ENCODE peak calls at places on chromosomes 5 and 9, in four cellular contexts. S is HL-60, N is K562, P is GM12878. G is an unnamed sample.
A peak's percentile ranks its signal among the peaks of the same experiment; 100 is the strongest.

GRCh38 chr5:151023047-151023615 is 2.7 kb downstream of the GPX3 start:
- DNase-seq in S (no peak), N (peak; percentile 82), P (no peak), G (no peak)

GRCh38 chr9:95116002-95116819 is 201.3 kb downstream of the FANCC start:
- DNase-seq in S (no peak), N (peak; percentile 24), P (no peak), G (no peak)

GRCh38 chr5:120886351-120886860 is 422.3 kb downstream of the PRR16 start:
- DNase-seq in S (no peak), N (no peak), P (no peak), G (no peak)

GRCh38 chr5:160133071-160133917 is 14.0 kb upstream of the PWWP2A start:
- DNase-seq in S (no peak), N (no peak), P (no peak), G (no peak)

GRCh38 chr5:93070938-93071337 is 510.1 kb downstream of the NR2F1-AS1 start:
- DNase-seq in S (no peak), N (no peak), P (no peak), G (no peak)

GRCh38 chr9:27572036-27572435 is 1.2 kb downstream of the C9orf72 start:
- DNase-seq in S (no peak), N (no peak), P (no peak), G (no peak)

GRCh38 chr5:169785731-169786130 is 148.7 kb downstream of the DOCK2 start:
- DNase-seq in S (no peak), N (no peak), P (no peak), G (no peak)

GRCh38 chr5:33601881-33602280 is 161.1 kb downstream of the TARS1 start:
- DNase-seq in S (no peak), N (no peak), P (no peak), G (no peak)

GRCh38 chr5:113510836-113511451 is 2.5 kb upstream of the YTHDC2 start:
- DNase-seq in S (no peak), N (peak; percentile 23), P (no peak), G (no peak)

GRCh38 chr5:101611039-101611438 is 685.0 kb downstream of the SLCO4C1 start:
- DNase-seq in S (no peak), N (no peak), P (no peak), G (no peak)

GRCh38 chr5:87526131-87526530 is 113.4 kb upstream of the CCNH start:
- DNase-seq in S (no peak), N (no peak), P (no peak), G (no peak)

GRCh38 chr5:69522035-69522434 is 29.4 kb downstream of the OCLN start:
- DNase-seq in S (no peak), N (no peak), P (no peak), G (no peak)
- TF ChIP-seq SPI1 in S (no peak), N (no peak), P (no peak), G (no peak)

GRCh38 chr5:66744040-66744439 is 147.8 kb downstream of the MAST4 start:
- DNase-seq in S (no peak), N (peak; percentile 13), P (no peak), G (no peak)
- TF ChIP-seq SPI1 in S (no peak), N (no peak), P (no peak), G (no peak)

GRCh38 chr9:16060457-16061129 is 507.8 kb downstream of the CCDC171 start:
- DNase-seq in S (no peak), N (no peak), P (peak; percentile 50), G (no peak)

GRCh38 chr9:16062542-16063240 is 509.8 kb downstream of the CCDC171 start:
- DNase-seq in S (no peak), N (no peak), P (no peak), G (no peak)

GRCh38 chr9:16068476-16068875 is 515.6 kb downstream of the CCDC171 start:
- DNase-seq in S (no peak), N (no peak), P (no peak), G (no peak)

GRCh38 chr9:16063241-16063591 is 510.4 kb downstream of the CCDC171 start:
- DNase-seq in S (no peak), N (no peak), P (no peak), G (no peak)

DNA sequence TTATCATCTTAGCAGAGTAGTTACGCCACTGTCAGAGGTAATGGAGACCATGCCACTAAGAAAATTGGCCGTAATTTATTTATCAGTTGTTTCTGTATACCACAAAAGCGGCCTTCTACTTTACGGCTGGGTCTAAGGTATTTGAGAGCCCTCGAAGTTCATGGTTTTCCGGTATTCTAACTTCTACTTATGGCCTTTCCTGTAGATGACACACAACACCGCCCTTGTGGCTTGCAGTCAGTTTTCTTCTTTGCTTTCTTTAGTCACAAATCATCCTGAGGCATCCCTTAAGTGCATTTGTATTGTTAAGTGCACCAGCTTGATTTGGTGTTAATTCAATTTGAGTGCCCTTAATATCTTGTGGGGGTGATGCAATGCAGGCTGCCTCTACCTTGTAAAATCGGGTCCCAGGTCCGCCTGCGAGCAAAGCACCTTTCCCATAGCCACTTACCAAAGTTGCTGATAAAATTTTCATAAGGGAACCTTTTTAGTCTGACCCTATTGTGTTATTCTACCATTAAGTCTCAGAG is 511.9 kb downstream of the CCDC171 start:
- DNase-seq in S (no peak), N (no peak), P (no peak), G (no peak)
- TF ChIP-seq SPI1 in S (no peak), N (no peak), P (no peak), G (no peak)

GRCh38 chr5:176820937-176821336 is 10.6 kb downstream of the UNC5A start:
- DNase-seq in S (no peak), N (no peak), P (no peak), G (no peak)
- TF ChIP-seq SPI1 in S (no peak), N (no peak), P (no peak), G (no peak)

GRCh38 chr9:2602704-2603116 is 18.9 kb upstream of the VLDLR start:
- DNase-seq in S (peak; percentile 84), N (no peak), P (peak; percentile 49), G (no peak)
- TF ChIP-seq SPI1 in S (no peak), N (no peak), P (peak; percentile 28), G (peak; percentile 70)

GRCh38 chr9:6646028-6646636 is 603 bp upstream of the GLDC start:
- DNase-seq in S (no peak), N (no peak), P (no peak), G (no peak)
- TF ChIP-seq SPI1 in S (no peak), N (no peak), P (no peak), G (no peak)

GRCh38 chr5:59039296-59040006 is 456.6 kb downstream of the RAB3C start:
- DNase-seq in S (peak; percentile 58), N (peak; percentile 3), P (no peak), G (peak; percentile 45)
- TF ChIP-seq SPI1 in S (peak; percentile 18), N (no peak), P (peak; percentile 2), G (peak; percentile 9)

DNA sequence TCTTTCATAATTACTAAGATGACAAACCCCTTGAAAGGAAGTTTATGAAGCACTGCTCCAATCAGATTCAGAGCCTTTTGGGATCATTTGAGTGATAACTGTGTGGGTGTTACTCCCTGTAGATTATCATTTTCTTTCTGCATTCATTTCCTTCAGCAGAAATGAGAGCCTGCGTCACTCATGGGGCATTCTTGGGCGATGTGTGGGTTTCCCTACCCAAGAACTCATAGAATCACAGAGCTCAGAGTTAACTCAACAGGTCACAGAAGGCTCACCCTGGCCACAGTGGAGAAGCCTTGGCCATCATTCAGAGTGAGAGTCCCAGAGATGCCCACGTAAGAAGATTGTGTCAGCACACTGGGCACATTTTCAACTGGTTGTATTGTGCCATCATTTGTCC is 401.9 kb downstream of the TLE4 start:
- DNase-seq in S (no peak), N (no peak), P (no peak), G (no peak)
- TF ChIP-seq SPI1 in S (no peak), N (no peak), P (no peak), G (no peak)

GRCh38 chr5:108233617-108234016 is 148.3 kb downstream of the FBXL17 start:
- DNase-seq in S (no peak), N (no peak), P (no peak), G (no peak)

GRCh38 chr5:108238461-108238860 is 143.4 kb downstream of the FBXL17 start:
- DNase-seq in S (no peak), N (no peak), P (no peak), G (no peak)

DNA sequence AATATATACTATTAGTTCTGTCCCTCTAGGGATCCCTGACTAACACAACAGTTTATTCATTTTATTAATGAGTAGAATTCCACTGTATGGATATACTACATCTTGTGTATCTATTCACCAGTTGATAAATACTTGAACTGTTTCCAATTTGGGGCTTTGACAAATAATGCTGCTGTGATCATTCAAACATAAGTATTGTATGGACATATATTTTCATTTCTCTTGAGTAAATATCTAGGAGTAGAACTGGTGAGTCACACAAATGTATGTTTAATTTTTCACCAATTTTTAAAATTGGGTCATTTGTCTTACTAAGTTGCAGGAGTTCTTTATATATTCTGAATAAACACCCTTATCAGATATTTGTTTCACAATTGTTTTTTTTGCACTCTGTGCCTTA is 149.1 kb downstream of the FBXL17 start:
- DNase-seq in S (no peak), N (no peak), P (no peak), G (no peak)
- TF ChIP-seq SPI1 in S (no peak), N (no peak), P (no peak), G (no peak)

G was measured in GM12891.